ENCODE peak calls at places on chromosomes 7 and 10, in ten cellular contexts. L, K, B, Z, F, N, D, V, G and H are unnamed samples. For H3K4me1, the result is how much of the 10 kb centered on the place peaks cover.

GRCh38 chr10:18359839-18360238 is 219.6 kb downstream of the CACNB2 start:
- DNase-seq in Z (no peak), B (no peak), G (no peak), K (no peak), D (no peak), F (no peak), N (no peak), L (no peak), V (no peak), H (no peak)

GRCh38 chr7:34091330-34091917 is 186.1 kb downstream of the BMPER start:
- DNase-seq in F (peak), D (peak), B (no peak), L (peak), N (peak), V (no peak), K (no peak), Z (no peak), G (peak), H (no peak)

GRCh38 chr7:116093516-116094301 is 63.1 kb upstream of the TFEC start:
- DNase-seq in V (no peak), N (no peak), D (no peak), B (no peak), Z (no peak), L (no peak), G (no peak), F (no peak), K (no peak), H (no peak)

GRCh38 chr10:111756541-111757061 is 427.0 kb downstream of the GPAM start:
- DNase-seq in Z (peak), L (peak), K (no peak), V (peak), B (peak), G (peak), F (peak), N (peak), D (no peak), H (peak)

GRCh38 chr7:139661875-139662274 is 115.9 kb downstream of the HIPK2 start:
- DNase-seq in F (no peak), Z (no peak), B (no peak), N (no peak), V (no peak), L (no peak), D (no peak), G (no peak), K (no peak), H (no peak)

GRCh38 chr7:130273863-130274262 is 7.2 kb downstream of the CPA2 start:
- DNase-seq in K (no peak), L (no peak), F (no peak), B (no peak), Z (no peak), N (peak), D (no peak), G (no peak), V (no peak), H (no peak)

GRCh38 chr10:47286116-47286505 is 13.9 kb upstream of the GDF10 start:
- DNase-seq in G (no peak), N (no peak), K (no peak), V (no peak), B (no peak), F (peak), Z (no peak), D (no peak), L (no peak), H (no peak)

GRCh38 chr10:43843331-43844101 is 194.8 kb upstream of the ZNF32 start:
- DNase-seq in V (peak), K (no peak), L (no peak), B (peak), N (no peak), Z (no peak), F (no peak), D (no peak), G (peak), H (no peak)

GRCh38 chr7:43758861-43759683 is 592 bp downstream of the BLVRA start:
- DNase-seq in K (peak), N (peak), Z (no peak), L (no peak), G (peak), D (no peak), V (peak), F (peak), B (peak), H (no peak)

GRCh38 chr10:31759124-31759798 is 169.4 kb downstream of the ARHGAP12 start:
- DNase-seq in K (no peak), L (no peak), D (no peak), V (peak), F (peak), N (peak), Z (peak), G (no peak), B (peak), H (peak)

GRCh38 chr7:157009778-157010587 is 480 bp downstream of the MNX1 start:
- DNase-seq in N (peak), D (no peak), Z (no peak), B (no peak), V (no peak), K (no peak), G (no peak), F (no peak), L (no peak), H (no peak)

GRCh38 chr7:22159341-22159740 is 197.6 kb downstream of the RAPGEF5 start:
- DNase-seq in G (no peak), K (no peak), D (no peak), N (no peak), Z (no peak), L (no peak), B (no peak), V (no peak), F (no peak), H (no peak)

GRCh38 chr7:91351374-91351773 is 87.1 kb downstream of the FZD1 start:
- DNase-seq in F (no peak), L (no peak), D (peak), Z (no peak), N (no peak), B (no peak), K (no peak), G (peak), V (no peak), H (no peak)

GRCh38 chr7:124033807-124034753 is 1.2 kb upstream of the TMEM229A start:
- DNase-seq in N (no peak), F (no peak), B (no peak), K (no peak), D (no peak), L (no peak), Z (no peak), G (no peak), V (no peak), H (no peak)
- H3K4me1 ChIP-seq in N (under half), F (under half), B (under half), K (under half), D (under half), L (under half), Z (under half), G (under half), V (under half), H (under half)

GRCh38 chr7:15471387-15471786 is 90.4 kb downstream of the AGMO start:
- DNase-seq in F (no peak), B (no peak), N (no peak), D (no peak), L (no peak), Z (no peak), V (no peak), K (no peak), G (no peak), H (no peak)
- H3K4me1 ChIP-seq in F (under half), B (under half), N (under half), D (under half), L (under half), Z (under half), V (under half), K (under half), G (under half), H (under half)

GRCh38 chr7:30909431-30909830 is 2.2 kb upstream of the AQP1 start:
- DNase-seq in N (no peak), B (no peak), G (no peak), F (no peak), V (no peak), Z (no peak), K (no peak), L (no peak), D (no peak), H (no peak)

GRCh38 chr7:30908681-30909080 is 3.0 kb upstream of the AQP1 start:
- DNase-seq in L (peak), N (peak), B (no peak), G (no peak), Z (no peak), F (no peak), V (no peak), K (no peak), D (no peak), H (no peak)

GRCh38 chr7:30906014-30906413 is 5.6 kb upstream of the AQP1 start:
- DNase-seq in L (no peak), F (no peak), N (no peak), Z (no peak), K (no peak), D (no peak), B (no peak), V (no peak), G (no peak), H (no peak)

GRCh38 chr7:30906520-30907240 is 5.0 kb upstream of the AQP1 start:
- DNase-seq in L (no peak), D (no peak), F (peak), V (no peak), K (no peak), G (no peak), N (no peak), B (no peak), Z (no peak), H (no peak)

DNA sequence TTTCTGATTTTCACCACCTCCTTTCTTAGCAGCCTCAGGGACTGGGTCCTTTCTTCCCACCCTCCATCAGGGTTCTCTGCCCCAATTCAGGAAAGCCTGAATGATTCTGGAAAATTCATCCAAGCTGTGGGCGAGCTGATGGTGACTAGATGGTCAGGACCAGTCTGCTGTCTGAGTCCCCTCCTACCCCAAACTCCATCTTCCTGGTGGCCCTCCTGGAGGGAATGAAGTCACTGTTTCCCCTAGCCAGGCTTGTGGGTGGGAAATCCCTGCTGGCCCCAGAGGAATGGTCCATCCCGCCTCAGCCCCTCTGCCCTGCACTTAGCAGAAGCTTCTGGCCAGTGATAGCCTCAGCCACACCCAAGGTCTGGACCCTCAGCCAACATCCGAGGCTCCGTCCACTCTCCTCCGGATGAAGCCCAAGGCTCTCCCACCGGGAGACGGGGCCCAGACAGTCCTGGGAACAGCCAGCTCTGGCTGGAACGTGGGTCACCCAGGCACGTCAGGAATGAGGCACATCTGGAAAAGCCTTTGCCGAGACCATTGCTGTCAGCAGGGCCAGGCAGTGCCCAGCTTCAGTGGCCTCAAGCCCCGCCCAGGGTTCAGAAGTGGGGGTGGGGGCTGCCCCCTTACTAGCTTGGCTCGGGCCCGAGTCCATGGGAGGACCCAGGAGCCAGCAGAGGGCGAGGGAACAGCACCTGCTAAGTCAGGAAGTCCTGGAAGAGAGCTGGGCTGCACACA is 4.0 kb upstream of the AQP1 start:
- DNase-seq in L (no peak), V (peak), Z (no peak), N (no peak), K (no peak), G (no peak), B (peak), F (no peak), D (no peak), H (no peak)
- H3K4me1 ChIP-seq in L (under half), V (under half), Z (under half), N (under half), K (under half), G (under half), B (under half), F (under half), D (under half), H (under half)

DNA sequence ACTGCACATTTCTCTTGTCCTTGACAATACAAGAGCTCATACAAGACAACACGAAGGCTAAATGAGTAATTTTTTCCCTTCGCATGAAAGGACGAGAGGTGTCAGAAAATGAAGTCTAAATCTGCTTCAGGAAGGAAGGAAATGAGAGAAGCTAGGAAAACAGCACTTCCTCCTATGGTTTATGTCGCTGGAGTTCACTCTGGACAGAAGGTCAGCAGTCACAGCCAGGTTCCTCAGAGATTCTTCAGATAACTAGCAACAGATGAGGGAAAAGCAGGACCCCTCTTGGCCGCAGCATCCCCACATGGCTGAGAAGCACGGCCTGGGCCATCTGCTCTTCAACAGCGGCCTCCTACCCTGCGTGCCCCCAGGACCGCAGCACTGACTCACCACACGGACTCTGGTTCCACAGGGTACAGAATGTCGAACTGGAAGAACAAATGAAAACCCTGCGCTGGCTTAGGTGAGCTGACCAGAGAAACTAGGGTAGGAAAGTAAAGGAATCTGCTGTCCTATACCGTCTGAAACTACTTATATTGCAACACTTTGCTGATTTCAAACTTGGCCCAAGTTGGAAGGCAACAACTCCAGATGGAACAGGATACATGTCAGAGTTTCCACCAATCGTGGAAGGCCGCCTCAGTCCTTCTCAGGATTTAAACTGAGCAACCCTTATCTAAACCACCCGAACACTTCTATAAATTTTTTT is 26.3 kb downstream of the DNMBP start:
- DNase-seq in G (no peak), K (no peak), F (peak), L (no peak), B (peak), V (peak), D (no peak), Z (no peak), N (no peak), H (no peak)
- H3K4me1 ChIP-seq in G (under half), K (under half), F (under half), L (under half), B (under half), V (under half), D (under half), Z (under half), N (under half), H (under half)

DNA sequence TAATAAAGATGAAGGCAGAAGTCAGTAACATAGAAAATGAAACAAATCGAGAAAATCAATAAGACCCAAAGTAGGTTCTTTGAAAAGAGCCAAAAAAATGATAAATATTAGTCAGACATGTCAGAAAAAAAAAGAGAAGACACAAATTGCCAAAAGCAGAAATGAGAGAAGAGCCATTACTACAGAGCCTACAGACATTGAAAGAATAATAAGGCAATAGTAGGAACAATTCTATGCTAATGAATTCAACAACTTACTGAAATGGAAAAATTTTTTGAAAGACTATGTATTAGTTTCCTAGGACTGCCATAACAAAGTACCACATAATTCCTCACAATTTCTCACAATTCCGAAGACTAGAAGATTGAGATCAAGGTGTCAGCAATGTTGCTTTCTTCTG is 35.5 kb downstream of the OGDHL start:
- DNase-seq in B (no peak), G (no peak), N (no peak), D (no peak), Z (no peak), F (no peak), K (no peak), L (no peak), V (no peak), H (no peak)
- H3K4me1 ChIP-seq in B (under half), G (under half), N (under half), D (under half), Z (under half), F (under half), K (under half), L (under half), V (under half), H (under half)

DNA sequence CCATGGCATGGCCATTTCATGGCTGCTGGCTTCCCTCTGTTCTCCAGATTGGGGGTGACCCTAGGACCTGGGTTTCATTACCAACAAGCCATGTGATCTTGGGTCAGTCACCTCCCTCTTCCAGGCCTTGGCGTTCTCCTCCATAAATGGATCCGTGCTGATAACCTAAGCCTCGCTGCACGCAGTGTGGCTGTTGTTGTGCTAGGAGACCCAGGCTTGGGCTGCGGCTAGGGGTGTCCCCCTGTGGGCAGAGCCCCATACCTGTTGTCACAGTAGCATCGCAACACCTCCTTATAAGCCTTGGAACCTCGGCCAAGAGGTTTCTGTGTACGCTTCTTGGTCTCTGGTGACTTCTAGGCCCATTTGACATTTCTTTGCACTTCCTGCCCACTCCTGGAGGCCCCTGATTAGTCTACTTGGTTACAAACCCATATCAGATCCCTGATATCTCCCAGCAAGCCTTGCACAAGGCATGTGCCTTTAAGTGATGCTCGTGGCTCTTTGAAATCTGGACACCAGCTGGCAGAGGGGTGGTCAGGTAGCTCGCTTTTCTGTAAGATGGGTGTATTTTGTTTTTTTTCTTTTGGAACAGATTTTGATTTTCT is 23.6 kb downstream of the ZMIZ1 start:
- DNase-seq in Z (no peak), N (no peak), G (no peak), K (no peak), F (no peak), V (no peak), L (no peak), D (no peak), B (no peak), H (no peak)
- H3K4me1 ChIP-seq in Z (half or more), N (under half), G (under half), K (under half), F (under half), V (half or more), L (under half), D (under half), B (under half), H (under half)

DNA sequence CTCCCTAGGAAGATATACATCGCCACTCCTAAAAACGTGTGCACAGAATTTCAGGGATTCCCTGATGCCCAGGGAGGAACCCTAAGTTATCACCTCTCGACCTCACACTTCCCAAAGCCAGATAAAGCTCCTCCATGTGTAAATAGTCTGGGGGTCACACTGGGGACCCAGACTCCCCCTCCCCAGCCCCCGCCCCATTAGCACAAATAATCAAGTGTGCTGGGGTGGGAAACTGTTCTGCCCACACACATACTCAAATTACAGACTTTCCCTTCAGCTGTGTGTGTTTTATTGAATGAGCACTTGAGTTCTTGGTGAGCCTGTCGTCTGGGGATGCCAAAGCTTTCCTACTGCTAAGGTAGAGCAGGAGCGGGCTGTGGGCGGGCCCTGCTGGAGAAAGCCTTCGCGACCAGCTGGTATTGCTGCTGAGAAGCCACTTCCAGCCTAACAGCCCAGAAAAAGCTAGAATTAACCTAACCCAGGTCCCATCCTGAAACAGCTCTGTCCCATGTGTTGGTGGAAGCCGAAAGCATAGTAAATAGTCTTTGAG is 87.0 kb upstream of the KMT2E start:
- DNase-seq in G (no peak), L (no peak), K (no peak), V (no peak), B (no peak), F (no peak), N (peak), Z (peak), D (no peak), H (no peak)
- H3K4me1 ChIP-seq in G (under half), L (under half), K (under half), V (under half), B (under half), F (under half), N (under half), Z (under half), D (under half), H (under half)

GRCh38 chr10:3333426-3333825 is 160.8 kb upstream of the PITRM1 start:
- DNase-seq in Z (no peak), K (no peak), G (no peak), F (no peak), V (no peak), L (no peak), B (no peak), D (no peak), N (no peak), H (no peak)

GRCh38 chr10:3339531-3339950 is 167.0 kb upstream of the PITRM1 start:
- DNase-seq in F (no peak), B (no peak), K (no peak), L (no peak), N (no peak), D (no peak), G (peak), V (no peak), Z (no peak), H (no peak)

GRCh38 chr10:3332732-3333131 is 160.2 kb upstream of the PITRM1 start:
- DNase-seq in L (no peak), D (no peak), K (no peak), V (no peak), B (no peak), F (no peak), G (no peak), Z (no peak), N (no peak), H (no peak)

GRCh38 chr10:3339121-3339520 is 166.5 kb upstream of the PITRM1 start:
- DNase-seq in D (no peak), G (peak), V (no peak), N (no peak), F (no peak), Z (no peak), B (no peak), L (no peak), K (no peak), H (no peak)

GRCh38 chr10:3336673-3337293 is 164.2 kb upstream of the PITRM1 start:
- DNase-seq in K (no peak), N (no peak), F (no peak), G (peak), B (no peak), L (no peak), Z (no peak), V (no peak), D (no peak), H (no peak)
- H3K4me1 ChIP-seq in K (under half), N (under half), F (under half), G (half or more), B (under half), L (under half), Z (under half), V (under half), D (under half), H (under half)